ENCODE peak calls at places on chromosomes 7 and 10, in five cellular contexts. K, N, B, W and J are unnamed samples.
A peak's percentile ranks its signal among the peaks of the same experiment; 100 is the strongest.

GRCh38 chr10:15439381-15439837 is 68.3 kb upstream of the FAM171A1 start:
- DNase-seq in K (no peak), N (no peak), B (no peak), W (no peak), J (no peak)

GRCh38 chr7:156442503-156442902 is 198.1 kb upstream of the RNF32 start:
- DNase-seq in K (no peak), N (no peak), B (no peak), W (no peak), J (no peak)

GRCh38 chr7:55572378-55573233 is at the start of gene VOPP1:
- DNase-seq in K (no peak), N (peak; percentile 77), B (peak; percentile 15), W (peak; percentile 50), J (peak; percentile 72)

GRCh38 chr10:98041352-98042043 is 11.1 kb upstream of the CRTAC1 start:
- DNase-seq in K (no peak), N (peak; percentile 22), B (peak; percentile 8), W (peak; percentile 13), J (no peak)

GRCh38 chr7:37927739-37928444 is 7.5 kb downstream of the EPDR1 start:
- DNase-seq in K (no peak), N (no peak), B (no peak), W (no peak), J (no peak)

GRCh38 chr10:125151170-125151823 is 9.1 kb downstream of the CTBP2 start:
- DNase-seq in K (no peak), N (no peak), B (no peak), W (no peak), J (no peak)

GRCh38 chr10:122233857-122234348 is 37.2 kb upstream of the BTBD16 start:
- DNase-seq in K (no peak), N (no peak), B (no peak), W (no peak), J (no peak)

GRCh38 chr7:151601521-151602305 is 82.0 kb upstream of the RHEB start:
- DNase-seq in K (no peak), N (no peak), B (no peak), W (no peak), J (no peak)

GRCh38 chr10:24820616-24821015 is 96.9 kb upstream of the ARHGAP21 start:
- DNase-seq in K (no peak), N (no peak), B (no peak), W (peak; percentile 60), J (no peak)

GRCh38 chr7:74417419-74417971 is 36.2 kb upstream of the GTF2IRD1 start:
- DNase-seq in K (peak; percentile 33), N (peak; percentile 34), B (peak; percentile 30), W (peak; percentile 70), J (peak; percentile 85)

GRCh38 chr10:27861781-27862180 is 116.2 kb upstream of the MKX start:
- DNase-seq in K (no peak), N (no peak), B (no peak), W (no peak), J (no peak)

GRCh38 chr10:130484912-130485180 is 348.7 kb downstream of the GLRX3 start:
- DNase-seq in K (no peak), N (no peak), B (no peak), W (no peak), J (no peak)

GRCh38 chr10:47166405-47166777 is 133.6 kb upstream of the GDF10 start:
- DNase-seq in K (no peak), N (no peak), B (no peak), W (no peak), J (no peak)

GRCh38 chr7:156898938-156899337 is 6.0 kb upstream of the LMBR1 start:
- DNase-seq in K (no peak), N (no peak), B (no peak), W (no peak), J (no peak)

GRCh38 chr7:134298902-134299683 is 17.6 kb downstream of the SLC35B4 start:
- DNase-seq in K (no peak), N (peak; percentile 78), B (no peak), W (peak; percentile 85), J (no peak)

GRCh38 chr10:43793714-43794113 is 145.0 kb upstream of the ZNF32 start:
- DNase-seq in K (no peak), N (no peak), B (no peak), W (no peak), J (no peak)

GRCh38 chr7:151861881-151862280 is 15.0 kb downstream of the PRKAG2 start:
- DNase-seq in K (no peak), N (no peak), B (no peak), W (no peak), J (no peak)

GRCh38 chr7:140927351-140927750 is 2.6 kb upstream of the BRAF start:
- DNase-seq in K (no peak), N (no peak), B (no peak), W (no peak), J (no peak)

GRCh38 chr7:123535517-123535916 is 1.1 kb upstream of the IQUB start:
- DNase-seq in K (no peak), N (no peak), B (no peak), W (no peak), J (no peak)

GRCh38 chr7:89623018-89623672 is 531.1 kb upstream of the STEAP1 start:
- DNase-seq in K (no peak), N (peak; percentile 33), B (no peak), W (no peak), J (no peak)

GRCh38 chr10:122499491-122499941 is 38.2 kb downstream of the HTRA1 start:
- DNase-seq in K (no peak), N (no peak), B (no peak), W (no peak), J (no peak)

GRCh38 chr10:96586419-96587254 is at the start of gene TM9SF3:
- DNase-seq in K (peak; percentile 49), N (peak; percentile 49), B (peak; percentile 78), W (peak; percentile 82), J (no peak)

GRCh38 chr10:6995339-6995738 is 415.3 kb upstream of the PRKCQ start:
- DNase-seq in K (no peak), N (no peak), B (no peak), W (no peak), J (no peak)

GRCh38 chr10:112230325-112230988 is 46.9 kb upstream of the GPAM start:
- DNase-seq in K (no peak), N (no peak), B (no peak), W (no peak), J (no peak)

GRCh38 chr10:113056030-113056429 is 106.0 kb downstream of the TCF7L2 start:
- DNase-seq in K (no peak), N (no peak), B (no peak), W (no peak), J (no peak)

GRCh38 chr10:119335671-119336353 is 128.4 kb downstream of the GRK5 start:
- DNase-seq in K (no peak), N (no peak), B (no peak), W (no peak), J (no peak)

GRCh38 chr7:42494199-42494710 is 257.2 kb upstream of the GLI3 start:
- DNase-seq in K (no peak), N (no peak), B (no peak), W (no peak), J (no peak)

GRCh38 chr7:13980474-13980873 is 9.0 kb downstream of the ETV1 start:
- DNase-seq in K (no peak), N (no peak), B (no peak), W (no peak), J (no peak)

GRCh38 chr7:519429-519973 is at the start of gene PDGFA:
- DNase-seq in K (no peak), N (no peak), B (no peak), W (no peak), J (no peak)